ENCODE peak calls at places on chromosomes 4 and X, in seven cellular contexts. Y, M, I, G, O, K and P are unnamed samples.

GRCh38 chr4:70603856-70604255 is 11.8 kb downstream of the AMBN start:
- DNase-seq in Y (no peak), M (no peak), I (no peak), G (no peak), O (no peak), K (no peak), P (no peak)

GRCh38 chr4:127783026-127783769 is 1.1 kb downstream of the HSPA4L start:
- DNase-seq in Y (peak; percentile 75), M (peak; percentile 91), I (peak; percentile 99), G (no peak), O (peak; percentile 87), K (peak; percentile 13), P (peak; percentile 99)

GRCh38 chr4:19472669-19473068 is 779.0 kb upstream of the SLIT2 start:
- DNase-seq in Y (no peak), M (no peak), I (no peak), G (no peak), O (no peak), K (no peak), P (no peak)

GRCh38 chr4:27096142-27096824 is 235.6 kb downstream of the STIM2 start:
- DNase-seq in Y (no peak), M (no peak), I (no peak), G (no peak), O (no peak), K (no peak), P (no peak)

GRCh38 chr4:185924458-185924857 is 112.5 kb upstream of the SORBS2 start:
- DNase-seq in Y (no peak), M (no peak), I (no peak), G (no peak), O (no peak), K (no peak), P (no peak)

GRCh38 chr4:148200960-148201359 is 241.3 kb downstream of the NR3C2 start:
- DNase-seq in Y (no peak), M (no peak), I (no peak), G (no peak), O (no peak), K (no peak), P (no peak)

GRCh38 chrX:35726176-35726575 is 72.0 kb upstream of the MAGEB16 start:
- DNase-seq in Y (no peak), M (peak; percentile 0), I (peak; percentile 9), G (peak; percentile 53), O (no peak), K (peak; percentile 12), P (no peak)

GRCh38 chrX:132741706-132742105 is 216.7 kb downstream of the HS6ST2 start:
- DNase-seq in Y (no peak), M (peak; percentile 5), I (no peak), G (peak; percentile 7), O (no peak), K (no peak), P (no peak)

GRCh38 chr4:40829586-40829985 is 79.8 kb downstream of the NSUN7 start:
- DNase-seq in Y (no peak), M (no peak), I (no peak), G (no peak), O (no peak), K (no peak), P (no peak)

GRCh38 chr4:184310881-184311709 is 93.4 kb upstream of the ENPP6 start:
- DNase-seq in Y (peak; percentile 89), M (no peak), I (no peak), G (no peak), O (no peak), K (no peak), P (no peak)
- H3K27ac ChIP-seq in Y (peak overlapping the region; percentile 43), M (no peak overlapping the region), I (no peak overlapping the region), G (no peak overlapping the region), O (no peak overlapping the region), K (no peak overlapping the region), P (no peak overlapping the region)

GRCh38 chr4:184396570-184397515 is 77.5 kb downstream of the IRF2 start:
- DNase-seq in Y (no peak), M (no peak), I (no peak), G (no peak), O (no peak), K (no peak), P (no peak)
- H3K27ac ChIP-seq in Y (no peak overlapping the region), M (no peak overlapping the region), I (no peak overlapping the region), G (no peak overlapping the region), O (no peak overlapping the region), K (no peak overlapping the region), P (no peak overlapping the region)

DNA sequence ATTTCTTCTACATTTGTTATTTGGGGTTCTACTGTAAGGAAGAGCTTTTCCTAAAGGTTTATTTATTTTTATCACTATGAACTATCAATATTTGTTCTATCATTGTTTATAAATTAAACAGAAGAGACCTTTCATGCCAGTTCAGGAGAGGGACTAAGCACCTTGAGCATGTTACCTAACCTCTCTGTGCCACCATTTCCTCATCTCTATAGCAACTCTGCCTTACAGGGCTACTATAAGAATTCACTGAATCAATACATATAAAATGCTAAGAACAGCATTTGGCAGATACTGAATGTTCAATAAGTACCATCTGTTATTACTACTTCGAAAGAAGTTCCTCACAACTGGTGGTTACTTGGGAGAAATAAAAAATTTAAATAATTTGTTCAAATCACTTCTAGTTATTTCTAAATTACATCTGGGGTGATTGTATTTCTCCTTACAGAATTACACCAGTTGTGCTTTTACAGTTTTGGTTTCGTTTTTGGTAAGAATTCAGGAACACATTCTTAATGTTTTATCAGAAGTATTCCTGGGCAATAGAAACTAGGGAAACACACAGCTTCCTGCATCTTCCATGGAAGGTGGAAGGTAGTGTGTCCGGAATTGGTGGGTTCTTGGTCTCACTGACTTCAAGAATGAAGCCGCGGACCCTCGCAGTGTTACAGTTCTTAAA is 32.9 kb downstream of the EREG start:
- DNase-seq in Y (no peak), M (no peak), I (no peak), G (no peak), O (no peak), K (no peak), P (no peak)
- H3K27ac ChIP-seq in Y (peak overlapping the region; percentile 13), M (peak overlapping the region; percentile 66), I (no peak overlapping the region), G (no peak overlapping the region), O (no peak overlapping the region), K (no peak overlapping the region), P (peak overlapping the region; percentile 71)

GRCh38 chr4:140071043-140071442 is 82.9 kb downstream of the MAML3 start:
- DNase-seq in Y (no peak), M (no peak), I (no peak), G (no peak), O (no peak), K (no peak), P (no peak)

GRCh38 chr4:140070369-140070768 is 83.6 kb downstream of the MAML3 start:
- DNase-seq in Y (no peak), M (no peak), I (no peak), G (no peak), O (no peak), K (no peak), P (no peak)

GRCh38 chr4:140069068-140069467 is 84.9 kb downstream of the MAML3 start:
- DNase-seq in Y (no peak), M (no peak), I (peak; percentile 14), G (no peak), O (no peak), K (no peak), P (no peak)

GRCh38 chr4:140068247-140068646 is 85.7 kb downstream of the MAML3 start:
- DNase-seq in Y (no peak), M (no peak), I (no peak), G (no peak), O (no peak), K (no peak), P (no peak)

DNA sequence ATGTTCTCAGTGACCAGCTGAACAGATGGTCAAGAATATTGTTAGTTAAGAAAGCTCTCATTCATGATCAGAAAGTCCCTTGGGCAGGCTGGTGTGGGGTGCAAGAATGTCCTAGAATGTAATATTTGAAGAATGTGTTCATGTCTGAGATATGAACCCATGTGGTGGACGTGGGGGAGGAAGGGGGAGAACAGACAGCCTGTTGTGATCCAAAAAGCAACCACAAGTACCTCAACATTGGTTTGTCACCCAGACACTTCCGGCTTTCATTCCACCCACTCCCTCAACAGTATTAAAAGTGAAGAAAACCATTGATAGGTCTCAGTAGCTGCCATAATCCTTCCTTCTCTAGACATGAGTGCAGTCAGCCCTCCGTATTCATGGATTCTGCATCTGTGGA is 82.2 kb downstream of the MAML3 start:
- DNase-seq in Y (no peak), M (no peak), I (peak; percentile 75), G (no peak), O (no peak), K (no peak), P (no peak)
- H3K27ac ChIP-seq in Y (no peak overlapping the region), M (no peak overlapping the region), I (no peak overlapping the region), G (no peak overlapping the region), O (no peak overlapping the region), K (no peak overlapping the region), P (no peak overlapping the region)

DNA sequence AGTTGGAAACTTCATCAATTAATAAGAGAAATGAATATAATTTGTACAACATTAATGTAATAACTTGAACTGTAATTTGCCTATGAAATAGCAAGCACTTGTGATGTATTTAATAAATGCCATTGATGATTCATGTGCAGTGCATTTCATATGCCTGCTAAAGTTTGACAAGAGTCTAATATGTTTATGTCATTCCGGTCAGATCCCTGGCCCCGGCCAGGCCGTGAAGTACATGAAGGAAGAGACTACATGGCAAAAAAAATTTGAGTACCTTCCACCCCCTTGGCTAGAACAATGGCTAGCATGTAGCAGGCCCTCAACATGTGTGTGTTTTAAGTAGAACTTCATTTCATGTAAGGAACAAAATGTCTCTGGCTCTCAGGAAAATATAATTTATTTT is 161.3 kb downstream of the ATP10D start:
- DNase-seq in Y (no peak), M (no peak), I (no peak), G (no peak), O (no peak), K (no peak), P (no peak)
- H3K27ac ChIP-seq in Y (no peak overlapping the region), M (no peak overlapping the region), I (no peak overlapping the region), G (no peak overlapping the region), O (no peak overlapping the region), K (no peak overlapping the region), P (no peak overlapping the region)

GRCh38 chr4:108287834-108288413 is 119.2 kb upstream of the LEF1 start:
- DNase-seq in Y (no peak), M (no peak), I (no peak), G (no peak), O (no peak), K (no peak), P (no peak)

GRCh38 chr4:108291137-108291536 is 122.4 kb upstream of the LEF1 start:
- DNase-seq in Y (no peak), M (no peak), I (no peak), G (no peak), O (no peak), K (no peak), P (no peak)

GRCh38 chr4:108292229-108292628 is 123.5 kb upstream of the LEF1 start:
- DNase-seq in Y (no peak), M (no peak), I (no peak), G (no peak), O (no peak), K (no peak), P (no peak)
- H3K27ac ChIP-seq in Y (no peak overlapping the region), M (no peak overlapping the region), I (no peak overlapping the region), G (no peak overlapping the region), O (no peak overlapping the region), K (no peak overlapping the region), P (no peak overlapping the region)